ENCODE peak calls at places on chromosomes 2 and 18, in four cellular contexts. G is adrenal gland; L is CD4-positive, alpha-beta T cell; B is mammary epithelial cell. C is an unnamed sample.

GRCh38 chr2:26327291-26328272 is 18.4 kb upstream of the SELENOI start:
- DNase-seq in L (no peak), B (peak), G (no peak), C (no peak)

GRCh38 chr2:144240656-144241339 is 279.1 kb downstream of the ZEB2 start:
- DNase-seq in B (no peak), L (no peak), G (no peak), C (no peak)

GRCh38 chr2:229235136-229235914 is 35.8 kb downstream of the PID1 start:
- DNase-seq in L (no peak), G (peak), B (peak), C (no peak)

GRCh38 chr2:52260904-52261303 is 1229.0 kb upstream of the NRXN1 start:
- DNase-seq in L (no peak), G (no peak), B (no peak), C (no peak)

GRCh38 chr2:213306320-213306942 is 22.2 kb downstream of the SPAG16 start:
- DNase-seq in B (peak), G (peak), L (no peak), C (no peak)

GRCh38 chr2:133887676-133888040 is 319.4 kb upstream of the NCKAP5 start:
- DNase-seq in L (no peak), B (peak), G (no peak), C (no peak)

GRCh38 chr2:37873229-37873628 is 51.9 kb upstream of the RMDN2 start:
- DNase-seq in B (no peak), L (no peak), G (no peak), C (no peak)

GRCh38 chr2:55022486-55022885 is 27.8 kb downstream of the RTN4 start:
- DNase-seq in L (no peak), G (no peak), B (no peak), C (no peak)

GRCh38 chr2:14700753-14701152 is 68.2 kb downstream of the LRATD1 start:
- DNase-seq in L (no peak), G (no peak), B (peak), C (no peak)

GRCh38 chr2:12251121-12251520 is 465.6 kb upstream of the TRIB2 start:
- DNase-seq in L (no peak), G (no peak), B (no peak), C (no peak)

GRCh38 chr2:72097276-72097675 is 50.4 kb downstream of the CYP26B1 start:
- DNase-seq in B (no peak), L (no peak), G (no peak), C (no peak)

GRCh38 chr18:79690586-79691482 is 11.2 kb downstream of the CTDP1 start:
- DNase-seq in G (no peak), B (no peak), L (peak), C (no peak)

GRCh38 chr2:69683170-69683971 is 39.8 kb upstream of the AAK1 start:
- DNase-seq in G (peak), B (peak), L (no peak), C (no peak)

GRCh38 chr2:16745466-16745865 is 79.8 kb upstream of the CYRIA start:
- DNase-seq in B (peak), L (no peak), G (no peak), C (peak)

GRCh38 chr2:238726670-238727584 is 121.0 kb upstream of the TWIST2 start:
- DNase-seq in G (no peak), L (no peak), B (no peak), C (no peak)

GRCh38 chr18:63346031-63346430 is 21.0 kb downstream of the KDSR start:
- DNase-seq in G (peak), B (peak), L (no peak), C (peak)

GRCh38 chr2:53129851-53130250 is 637.8 kb upstream of the CHAC2 start:
- DNase-seq in B (peak), G (no peak), L (no peak), C (peak)

GRCh38 chr2:26251893-26252292 is 7.2 kb downstream of the HADHB start:
- DNase-seq in L (no peak), G (peak), B (no peak), C (no peak)

GRCh38 chr2:220455389-220455788 is 828.0 kb downstream of the SLC4A3 start:
- DNase-seq in L (no peak), B (no peak), G (no peak), C (no peak)

GRCh38 chr18:47247036-47247832 is 4.2 kb downstream of the SKOR2 start:
- DNase-seq in G (no peak), L (no peak), B (no peak), C (no peak)

GRCh38 chr2:200405599-200406298 is 99.3 kb downstream of the SPATS2L start:
- DNase-seq in L (no peak), B (peak), G (no peak), C (peak)

GRCh38 chr2:194079989-194080388 is 1577.0 kb upstream of the SLC39A10 start:
- DNase-seq in L (no peak), G (no peak), B (no peak), C (no peak)

GRCh38 chr2:10057231-10058107 is 14.1 kb downstream of the KLF11 start:
- DNase-seq in L (no peak), B (peak), G (peak), C (no peak)

GRCh38 chr2:41970898-41971660 is 76.7 kb upstream of the PKDCC start:
- DNase-seq in L (no peak), G (no peak), B (no peak), C (no peak)

GRCh38 chr2:239765076-239765845 is 259.9 kb downstream of the NDUFA10 start:
- DNase-seq in L (no peak), B (no peak), G (no peak), C (no peak)

GRCh38 chr18:40866013-40866644 is 1088.9 kb upstream of the PIK3C3 start:
- DNase-seq in B (peak), L (no peak), G (no peak), C (no peak)

GRCh38 chr2:142100967-142101366 is 29.8 kb downstream of the LRP1B start:
- DNase-seq in L (no peak), B (peak), G (no peak), C (peak)

GRCh38 chr2:107738268-107738667 is 88.4 kb upstream of the RGPD4 start:
- DNase-seq in L (no peak), G (no peak), B (no peak), C (no peak)
- H3K27ac ChIP-seq in L (no peak), G (no peak), B (no peak), C (no peak)

GRCh38 chr18:12745095-12745820 is 42.4 kb downstream of the PSMG2 start:
- DNase-seq in L (no peak), B (no peak), G (no peak), C (no peak)
- H3K27ac ChIP-seq in L (no peak), B (no peak), G (no peak), C (no peak)

GRCh38 chr18:49621851-49622351 is 60.0 kb downstream of the LIPG start:
- DNase-seq in B (no peak), L (no peak), G (no peak), C (no peak)
- H3K27ac ChIP-seq in B (no peak), L (no peak), G (no peak), C (no peak)

GRCh38 chr2:146984014-146984413 is 860.8 kb upstream of the ACVR2A start:
- DNase-seq in L (no peak), G (no peak), B (no peak), C (no peak)
- H3K27ac ChIP-seq in L (no peak), G (no peak), B (peak), C (no peak)

GRCh38 chr2:116692988-116693387 is 1121.5 kb upstream of the DDX18 start:
- DNase-seq in B (no peak), L (no peak), G (no peak), C (no peak)

GRCh38 chr2:116696223-116696622 is 1118.3 kb upstream of the DDX18 start:
- DNase-seq in B (no peak), G (no peak), L (no peak), C (no peak)

GRCh38 chr2:116696903-116697302 is 1117.6 kb upstream of the DDX18 start:
- DNase-seq in L (no peak), B (no peak), G (no peak), C (no peak)
- H3K27ac ChIP-seq in L (no peak), B (no peak), G (no peak), C (no peak)

GRCh38 chr2:179859523-179859922 is 1.9 kb downstream of the ZNF385B start:
- DNase-seq in L (no peak), B (no peak), G (no peak), C (no peak)
- H3K27ac ChIP-seq in L (no peak), B (no peak), G (no peak), C (no peak)

DNA sequence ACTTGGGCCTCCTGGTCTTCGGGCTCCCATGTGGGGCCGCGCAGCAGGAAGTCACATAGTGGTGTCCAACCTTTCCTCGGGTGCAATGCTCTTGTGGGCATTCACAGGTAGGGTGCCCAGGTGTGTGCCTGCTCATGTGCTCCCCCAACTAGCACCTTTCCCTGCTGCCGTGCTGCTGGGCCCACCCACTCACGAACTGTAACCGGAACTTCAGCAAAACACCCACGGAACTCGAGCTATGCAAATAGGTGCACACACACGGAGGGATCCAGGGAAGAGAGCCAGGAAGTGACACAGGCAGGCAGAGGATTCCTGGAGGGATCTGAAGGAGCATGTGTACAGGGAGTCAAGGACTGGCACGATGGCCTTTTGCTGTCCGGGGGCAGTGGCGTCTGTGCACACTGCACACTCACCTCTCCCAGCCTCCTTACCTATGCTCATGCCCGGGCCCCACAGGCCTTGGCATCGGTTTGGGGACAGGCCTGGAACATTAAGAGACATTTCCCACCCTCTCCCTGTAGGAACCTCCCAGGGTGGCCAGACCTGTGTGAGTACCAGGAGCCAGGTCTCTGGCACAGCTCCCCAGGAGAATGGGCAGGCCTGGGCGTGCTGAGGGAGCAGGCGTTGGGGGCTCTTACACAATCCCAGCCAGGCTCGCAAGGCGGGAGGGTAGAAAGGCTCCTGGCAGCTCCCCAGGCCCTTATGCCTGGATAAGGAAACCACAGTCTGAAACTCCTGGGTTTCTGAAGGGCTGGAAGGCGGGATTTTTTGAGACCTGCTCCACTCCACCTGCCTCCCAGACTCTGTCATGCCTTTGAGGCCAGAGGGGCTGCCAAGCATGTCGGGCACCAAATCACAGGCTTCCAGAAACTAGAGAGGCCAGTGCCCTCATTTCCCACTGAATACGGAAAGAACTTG is 6.6 kb upstream of the PTMA start:
- DNase-seq in L (no peak), B (peak), G (peak), C (peak)
- H3K27ac ChIP-seq in L (no peak), B (peak), G (peak), C (peak)

C was measured in epithelial cell of prostate.